ENCODE peak calls at places on chromosomes 11 and 22, in seven cellular contexts. L is A549; Q is tibial artery; Z is CD4-positive, alpha-beta memory T cell; Y is right lobe of liver; I is CD8-positive, alpha-beta T cell; O is uterus. G is an unnamed sample.

GRCh38 chr11:84930863-84931262 is 696.3 kb downstream of the DLG2 start:
- DNase-seq in L (no peak), Q (no peak), Z (no peak), Y (no peak), I (no peak), O (no peak), G (no peak)

GRCh38 chr11:64923151-64923661 is 1.3 kb upstream of the PPP2R5B start:
- DNase-seq in L (no peak), Q (no peak), Z (no peak), Y (no peak), I (no peak), O (peak; percentile 30), G (no peak)

GRCh38 chr11:126601136-126601535 is 245.7 kb downstream of the ST3GAL4 start:
- DNase-seq in L (no peak), Q (peak; percentile 13), Z (no peak), Y (no peak), I (no peak), O (no peak), G (no peak)

GRCh38 chr22:22348127-22348814 is 103.7 kb downstream of the VPREB1 start:
- DNase-seq in L (no peak), Q (no peak), Z (no peak), Y (no peak), I (no peak), O (no peak), G (no peak)

GRCh38 chr11:107385361-107385982 is 72.2 kb downstream of the CWF19L2 start:
- DNase-seq in L (no peak), Q (no peak), Z (no peak), Y (no peak), I (no peak), O (no peak), G (no peak)

GRCh38 chr11:18416459-18416858 is 4.3 kb downstream of the LDHC start:
- DNase-seq in L (no peak), Q (no peak), Z (no peak), Y (no peak), I (no peak), O (no peak), G (no peak)

GRCh38 chr11:25633230-25633629 is 698.7 kb upstream of the ANO3 start:
- DNase-seq in L (no peak), Q (no peak), Z (no peak), Y (no peak), I (no peak), O (no peak), G (no peak)

GRCh38 chr11:83782329-83782728 is 496.2 kb upstream of the CCDC90B start:
- DNase-seq in L (no peak), Q (no peak), Z (no peak), Y (no peak), I (no peak), O (no peak), G (no peak)

GRCh38 chr11:86699036-86699791 is 26.8 kb upstream of the ME3 start:
- DNase-seq in L (no peak), Q (no peak), Z (no peak), Y (no peak), I (no peak), O (no peak), G (no peak)

GRCh38 chr11:69057801-69058200 is 9.1 kb downstream of the TPCN2 start:
- DNase-seq in L (no peak), Q (no peak), Z (no peak), Y (no peak), I (no peak), O (no peak), G (no peak)

GRCh38 chr11:116986521-116987105 is 111.6 kb downstream of the SIK3 start:
- DNase-seq in L (no peak), Q (no peak), Z (no peak), Y (no peak), I (no peak), O (no peak), G (no peak)

GRCh38 chr11:116989184-116989583 is 109.0 kb downstream of the SIK3 start:
- DNase-seq in L (no peak), Q (no peak), Z (no peak), Y (no peak), I (no peak), O (no peak), G (peak; percentile 16)

GRCh38 chr11:116991491-116991890 is 106.7 kb downstream of the SIK3 start:
- DNase-seq in L (no peak), Q (no peak), Z (no peak), Y (no peak), I (no peak), O (no peak), G (no peak)

GRCh38 chr11:116990811-116991210 is 107.4 kb downstream of the SIK3 start:
- DNase-seq in L (no peak), Q (no peak), Z (no peak), Y (no peak), I (no peak), O (no peak), G (peak; percentile 91)

GRCh38 chr11:116990061-116990473 is 108.2 kb downstream of the SIK3 start:
- DNase-seq in L (no peak), Q (no peak), Z (no peak), Y (peak; percentile 66), I (no peak), O (no peak), G (peak; percentile 14)
- H3K4me1 ChIP-seq in L (peaks cover 41% of the 10 kb centered on the region), Q (peaks cover 81% of the 10 kb centered on the region), Z (peaks cover 76% of the 10 kb centered on the region), Y (no peaks in the 10 kb centered on the region), I (peaks cover 48% of the 10 kb centered on the region), O (no peaks in the 10 kb centered on the region), G (peaks cover 49% of the 10 kb centered on the region)

GRCh38 chr11:118895093-118896039 is 11.7 kb downstream of the CXCR5 start:
- DNase-seq in L (no peak), Q (no peak), Z (peak; percentile 81), Y (no peak), I (peak; percentile 54), O (no peak), G (no peak)

GRCh38 chr11:118897721-118898310 is 14.1 kb downstream of the CXCR5 start:
- DNase-seq in L (no peak), Q (no peak), Z (no peak), Y (no peak), I (no peak), O (no peak), G (no peak)

GRCh38 chr11:118898400-118899295 is 15.0 kb downstream of the CXCR5 start:
- DNase-seq in L (no peak), Q (peak; percentile 69), Z (no peak), Y (peak; percentile 48), I (no peak), O (no peak), G (no peak)

GRCh38 chr11:118896472-118896913 is 12.8 kb downstream of the CXCR5 start:
- DNase-seq in L (no peak), Q (no peak), Z (no peak), Y (no peak), I (no peak), O (no peak), G (no peak)

GRCh38 chr11:118896921-118897591 is 13.4 kb downstream of the CXCR5 start:
- DNase-seq in L (no peak), Q (no peak), Z (no peak), Y (no peak), I (no peak), O (no peak), G (no peak)
- H3K4me1 ChIP-seq in L (peaks cover 42% of the 10 kb centered on the region), Q (peaks cover 45% of the 10 kb centered on the region), Z (peaks cover 66% of the 10 kb centered on the region), Y (no peaks in the 10 kb centered on the region), I (peaks cover 66% of the 10 kb centered on the region), O (no peaks in the 10 kb centered on the region), G (no peaks in the 10 kb centered on the region)

GRCh38 chr22:42931421-42932196 is 74.5 kb upstream of the ARFGAP3 start:
- DNase-seq in L (no peak), Q (no peak), Z (no peak), Y (no peak), I (no peak), O (no peak), G (no peak)
- H3K4me1 ChIP-seq in L (peaks cover 79% of the 10 kb centered on the region), Q (peaks cover 98% of the 10 kb centered on the region), Z (peaks cover 27% of the 10 kb centered on the region), Y (no peaks in the 10 kb centered on the region), I (peaks cover 11% of the 10 kb centered on the region), O (peaks cover 12% of the 10 kb centered on the region), G (peaks cover 10% of the 10 kb centered on the region)

GRCh38 chr22:35329114-35329847 is 29.6 kb downstream of the TOM1 start:
- DNase-seq in L (no peak), Q (no peak), Z (no peak), Y (no peak), I (no peak), O (no peak), G (no peak)
- H3K4me1 ChIP-seq in L (no peaks in the 10 kb centered on the region), Q (no peaks in the 10 kb centered on the region), Z (peaks cover 39% of the 10 kb centered on the region), Y (no peaks in the 10 kb centered on the region), I (peaks cover 23% of the 10 kb centered on the region), O (no peaks in the 10 kb centered on the region), G (no peaks in the 10 kb centered on the region)

GRCh38 chr11:14380947-14381555 is 22.1 kb upstream of the RRAS2 start:
- DNase-seq in L (peak; percentile 72), Q (peak; percentile 91), Z (peak; percentile 41), Y (peak; percentile 88), I (peak; percentile 24), O (peak; percentile 71), G (peak; percentile 28)
- H3K4me1 ChIP-seq in L (peaks cover 21% of the 10 kb centered on the region), Q (peaks cover 36% of the 10 kb centered on the region), Z (no peaks in the 10 kb centered on the region), Y (no peaks in the 10 kb centered on the region), I (no peaks in the 10 kb centered on the region), O (no peaks in the 10 kb centered on the region), G (peaks cover 13% of the 10 kb centered on the region)

GRCh38 chr11:119368121-119369034 is 13.1 kb downstream of the USP2 start:
- DNase-seq in L (no peak), Q (peak; percentile 72), Z (no peak), Y (peak; percentile 92), I (no peak), O (peak; percentile 73), G (no peak)
- H3K4me1 ChIP-seq in L (peaks cover 49% of the 10 kb centered on the region), Q (peaks cover 91% of the 10 kb centered on the region), Z (peaks cover 20% of the 10 kb centered on the region), Y (no peaks in the 10 kb centered on the region), I (peaks cover 10% of the 10 kb centered on the region), O (peaks cover 9% of the 10 kb centered on the region), G (peaks cover 17% of the 10 kb centered on the region)

GRCh38 chr11:12044799-12045198 is 36.4 kb upstream of the DKK3 start:
- DNase-seq in L (no peak), Q (no peak), Z (no peak), Y (no peak), I (no peak), O (no peak), G (no peak)

GRCh38 chr11:12048936-12049790 is 40.7 kb upstream of the DKK3 start:
- DNase-seq in L (no peak), Q (no peak), Z (no peak), Y (no peak), I (no peak), O (no peak), G (no peak)

GRCh38 chr11:12043959-12044772 is 35.7 kb upstream of the DKK3 start:
- DNase-seq in L (peak; percentile 80), Q (peak; percentile 95), Z (peak; percentile 51), Y (peak; percentile 87), I (peak; percentile 22), O (peak; percentile 90), G (peak; percentile 68)

GRCh38 chr11:12045914-12046635 is 37.6 kb upstream of the DKK3 start:
- DNase-seq in L (no peak), Q (no peak), Z (no peak), Y (no peak), I (no peak), O (no peak), G (no peak)

GRCh38 chr11:12046636-12047236 is 38.3 kb upstream of the DKK3 start:
- DNase-seq in L (no peak), Q (no peak), Z (no peak), Y (no peak), I (no peak), O (no peak), G (no peak)
- H3K4me1 ChIP-seq in L (peaks cover 62% of the 10 kb centered on the region), Q (peaks cover 49% of the 10 kb centered on the region), Z (no peaks in the 10 kb centered on the region), Y (no peaks in the 10 kb centered on the region), I (no peaks in the 10 kb centered on the region), O (no peaks in the 10 kb centered on the region), G (no peaks in the 10 kb centered on the region)